ENCODE peak calls at places on chromosomes 4 and X, in six cellular contexts. U, F, K, G, E and W are unnamed samples.

GRCh38 chrX:79601336-79602131 is 234.4 kb upstream of the ITM2A start:
- DNase-seq in U (no peak), F (peak; percentile 57), K (no peak), G (no peak), E (no peak), W (peak; percentile 73)

GRCh38 chr4:185470503-185471195 is 884 bp downstream of the CCDC110 start:
- DNase-seq in U (peak; percentile 40), F (peak; percentile 78), K (no peak), G (peak; percentile 41), E (peak; percentile 56), W (peak; percentile 66)

GRCh38 chr4:89119166-89119565 is 7.8 kb downstream of the TIGD2 start:
- DNase-seq in U (peak; percentile 38), F (no peak), K (no peak), G (no peak), E (no peak), W (no peak)

GRCh38 chr4:121462660-121463261 is 81.9 kb upstream of the QRFPR start:
- DNase-seq in U (peak; percentile 85), F (peak; percentile 51), K (peak; percentile 83), G (peak; percentile 41), E (peak; percentile 83), W (peak; percentile 73)

GRCh38 chr4:61149278-61149677 is 50.8 kb upstream of the ADGRL3 start:
- DNase-seq in U (peak; percentile 62), F (no peak), K (no peak), G (no peak), E (no peak), W (no peak)

GRCh38 chrX:38799995-38800394 is 1.3 kb upstream of the MID1IP1 start:
- DNase-seq in U (no peak), F (no peak), K (no peak), G (no peak), E (no peak), W (no peak)

GRCh38 chr4:71396382-71396781 is 57.6 kb downstream of the SLC4A4 start:
- DNase-seq in U (no peak), F (no peak), K (no peak), G (no peak), E (no peak), W (no peak)

GRCh38 chr4:88880501-88881226 is 176.3 kb downstream of the FAM13A start:
- DNase-seq in U (no peak), F (no peak), K (no peak), G (no peak), E (no peak), W (no peak)

GRCh38 chrX:132669142-132669541 is 180.3 kb upstream of the MBNL3 start:
- DNase-seq in U (no peak), F (no peak), K (no peak), G (no peak), E (no peak), W (no peak)

GRCh38 chr4:127741247-127741646 is 11.0 kb downstream of the SLC25A31 start:
- DNase-seq in U (no peak), F (no peak), K (no peak), G (no peak), E (no peak), W (no peak)

GRCh38 chrX:47179221-47179927 is 14.3 kb upstream of the UBA1 start:
- DNase-seq in U (peak; percentile 25), F (no peak), K (peak; percentile 31), G (no peak), E (no peak), W (no peak)

GRCh38 chr4:112431158-112431557 is 84.8 kb downstream of the NEUROG2 start:
- DNase-seq in U (peak; percentile 35), F (no peak), K (no peak), G (no peak), E (no peak), W (no peak)

GRCh38 chr4:54802336-54802735 is 144.6 kb downstream of the KIT start:
- DNase-seq in U (peak; percentile 22), F (no peak), K (no peak), G (no peak), E (no peak), W (no peak)

GRCh38 chr4:41256131-41256739 is 493 bp upstream of the UCHL1 start:
- DNase-seq in U (peak; percentile 64), F (no peak), K (peak; percentile 72), G (peak; percentile 40), E (no peak), W (no peak)

GRCh38 chrX:31969714-31970113 is 897.9 kb upstream of the FTHL17 start:
- DNase-seq in U (no peak), F (no peak), K (no peak), G (no peak), E (no peak), W (no peak)

GRCh38 chr4:99033956-99034355 is 38.4 kb downstream of the METAP1 start:
- DNase-seq in U (peak; percentile 25), F (no peak), K (no peak), G (no peak), E (no peak), W (no peak)

GRCh38 chr4:47882228-47882627 is 32.2 kb downstream of the NFXL1 start:
- DNase-seq in U (no peak), F (no peak), K (no peak), G (no peak), E (no peak), W (no peak)

GRCh38 chr4:186172551-186172950 is 18.8 kb upstream of the CYP4V2 start:
- DNase-seq in U (no peak), F (no peak), K (no peak), G (no peak), E (no peak), W (peak; percentile 50)

GRCh38 chrX:27163236-27163635 is 299.9 kb downstream of the PPP4R3C start:
- DNase-seq in U (no peak), F (no peak), K (no peak), G (no peak), E (no peak), W (no peak)

GRCh38 chr4:122285285-122285684 is 93.5 kb upstream of the ADAD1 start:
- DNase-seq in U (no peak), F (no peak), K (no peak), G (peak; percentile 28), E (no peak), W (no peak)

GRCh38 chrX:74015379-74016019 is 288.5 kb upstream of the ZCCHC13 start:
- DNase-seq in U (peak; percentile 80), F (peak; percentile 74), K (peak; percentile 88), G (peak; percentile 44), E (peak; percentile 72), W (peak; percentile 58)

GRCh38 chr4:149161247-149161646 is 654.4 kb downstream of the IQCM start:
- DNase-seq in U (peak; percentile 11), F (no peak), K (no peak), G (no peak), E (no peak), W (no peak)

GRCh38 chr4:81512371-81512770 is 40.7 kb upstream of the RASGEF1B start:
- DNase-seq in U (no peak), F (no peak), K (no peak), G (no peak), E (no peak), W (no peak)

GRCh38 chr4:80239480-80239879 is 27.0 kb upstream of the FGF5 start:
- DNase-seq in U (no peak), F (no peak), K (no peak), G (no peak), E (no peak), W (no peak)

GRCh38 chrX:123277347-123277746 is 93.3 kb downstream of the GRIA3 start:
- DNase-seq in U (no peak), F (no peak), K (no peak), G (no peak), E (no peak), W (no peak)

GRCh38 chrX:78643106-78643505 is 16.0 kb downstream of the RTL3 start:
- DNase-seq in U (peak; percentile 37), F (no peak), K (no peak), G (no peak), E (no peak), W (no peak)

GRCh38 chr4:47011189-47011518 is 17.8 kb upstream of the GABRA4 start:
- DNase-seq in U (no peak), F (no peak), K (no peak), G (no peak), E (no peak), W (no peak)

GRCh38 chr4:6250235-6250983 is 19.2 kb upstream of the WFS1 start:
- DNase-seq in U (peak; percentile 74), F (no peak), K (peak; percentile 85), G (peak; percentile 59), E (peak; percentile 75), W (peak; percentile 75)

GRCh38 chr4:21680326-21680898 is 268.2 kb downstream of the KCNIP4 start:
- DNase-seq in U (no peak), F (no peak), K (no peak), G (no peak), E (no peak), W (no peak)

GRCh38 chrX:31168596-31168995 is 96.8 kb upstream of the FTHL17 start:
- DNase-seq in U (no peak), F (no peak), K (no peak), G (no peak), E (no peak), W (no peak)

GRCh38 chrX:141341341-141341740 is 99.0 kb upstream of the SPANXC start:
- DNase-seq in U (peak; percentile 84), F (no peak), K (no peak), G (no peak), E (no peak), W (no peak)

GRCh38 chrX:68139791-68140190 is 293.5 kb downstream of the OPHN1 start:
- DNase-seq in U (no peak), F (no peak), K (no peak), G (no peak), E (no peak), W (no peak)

GRCh38 chr4:75786938-75787337 is 62.6 kb downstream of the USO1 start:
- DNase-seq in U (no peak), F (no peak), K (no peak), G (no peak), E (no peak), W (no peak)
- H3K27ac ChIP-seq in U (no peak overlapping the region), F (no peak overlapping the region), K (no peak overlapping the region), G (no peak overlapping the region), E (no peak overlapping the region), W (no peak overlapping the region)

GRCh38 chrX:144612076-144612475 is 635.2 kb upstream of the SPANXN1 start:
- DNase-seq in U (no peak), F (no peak), K (no peak), G (no peak), E (no peak), W (no peak)
- H3K9me3 ChIP-seq in U (peaks cover 3% of the 10 kb centered on the region), F (no peaks in the 10 kb centered on the region), K (peaks cover 37% of the 10 kb centered on the region), G (no peaks in the 10 kb centered on the region), E (no peaks in the 10 kb centered on the region), W (no peaks in the 10 kb centered on the region)

GRCh38 chr4:2843909-2844584 is 403 bp downstream of the ADD1 start:
- DNase-seq in U (peak; percentile 49), F (peak; percentile 50), K (peak; percentile 78), G (peak; percentile 37), E (peak; percentile 45), W (peak; percentile 50)
- H3K4me1 ChIP-seq in U (peaks cover 18% of the 10 kb centered on the region), F (peaks cover 9% of the 10 kb centered on the region), K (peaks cover 2% of the 10 kb centered on the region), G (peaks cover 9% of the 10 kb centered on the region), E (peaks cover 12% of the 10 kb centered on the region), W (peaks cover 6% of the 10 kb centered on the region)

GRCh38 chr4:16387448-16387847 is 161.2 kb upstream of the TAPT1 start:
- DNase-seq in U (no peak), F (no peak), K (no peak), G (no peak), E (no peak), W (no peak)

DNA sequence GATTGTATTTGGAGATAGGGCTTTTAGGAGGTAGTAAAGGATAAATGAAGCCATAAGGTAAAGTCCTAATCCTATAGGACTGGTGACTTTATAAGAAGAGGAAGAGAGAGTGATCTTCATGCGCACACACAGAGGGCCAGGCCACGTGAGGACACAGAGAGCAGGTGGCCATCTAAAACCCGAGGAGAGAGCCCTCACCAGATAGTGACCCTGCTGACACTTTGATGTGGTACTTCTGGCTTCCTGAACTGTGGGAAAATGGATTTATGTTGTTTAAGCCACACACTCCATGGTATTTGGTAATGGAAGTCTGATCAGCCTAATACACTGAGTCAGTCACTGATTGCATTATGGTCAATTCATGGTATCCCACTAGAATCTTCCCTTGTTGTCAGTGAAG is 164.9 kb upstream of the TAPT1 start:
- DNase-seq in U (no peak), F (no peak), K (no peak), G (no peak), E (no peak), W (no peak)
- H3K27ac ChIP-seq in U (no peak overlapping the region), F (no peak overlapping the region), K (no peak overlapping the region), G (no peak overlapping the region), E (no peak overlapping the region), W (no peak overlapping the region)